ENCODE peak calls at places on chromosomes 12 and 14, in four cellular contexts. R is effector memory CD4-positive, alpha-beta T cell; N is right lobe of liver; U is mammary epithelial cell. G is an unnamed sample.

GRCh38 chr14:20556500-20557211 is 4.2 kb downstream of the RNASE9 start:
- DNase-seq in R (no peak), N (no peak), U (no peak), G (no peak)

GRCh38 chr12:39915249-39915648 is 190.6 kb downstream of the SLC2A13 start:
- DNase-seq in R (no peak), N (no peak), U (no peak), G (no peak)

GRCh38 chr14:23694085-23694975 is 58.2 kb downstream of the DHRS2 start:
- DNase-seq in R (no peak), N (no peak), U (peak; percentile 22), G (no peak)

GRCh38 chr12:108547633-108548172 is 13.3 kb downstream of the SART3 start:
- DNase-seq in R (no peak), N (no peak), U (no peak), G (no peak)

GRCh38 chr12:75481774-75482173 is 1.2 kb downstream of the GLIPR1 start:
- DNase-seq in R (no peak), N (no peak), U (peak; percentile 55), G (no peak)

GRCh38 chr14:80901260-80901659 is 40.3 kb downstream of the CEP128 start:
- DNase-seq in R (no peak), N (no peak), U (no peak), G (no peak)

GRCh38 chr14:54696998-54697397 is 130.1 kb downstream of the SAMD4A start:
- DNase-seq in R (no peak), N (no peak), U (peak; percentile 88), G (no peak)

GRCh38 chr14:36655963-36656768 is 5.5 kb upstream of the PAX9 start:
- DNase-seq in R (no peak), N (no peak), U (no peak), G (no peak)

GRCh38 chr14:23539209-23539866 is 12.2 kb downstream of the ZFHX2 start:
- DNase-seq in R (no peak), N (no peak), U (peak; percentile 9), G (no peak)

GRCh38 chr14:69685716-69686115 is 74.3 kb downstream of the SUSD6 start:
- DNase-seq in R (no peak), N (peak; percentile 83), U (peak; percentile 77), G (peak; percentile 86)

GRCh38 chr12:104457746-104458644 is 1.2 kb downstream of the CHST11 start:
- DNase-seq in R (peak; percentile 31), N (peak; percentile 61), U (peak; percentile 17), G (peak; percentile 80)

GRCh38 chr12:108629156-108629555 is 4.5 kb downstream of the SELPLG start:
- DNase-seq in R (no peak), N (no peak), U (no peak), G (no peak)

GRCh38 chr14:72962829-72963312 is 36.6 kb downstream of the DCAF4 start:
- DNase-seq in R (no peak), N (no peak), U (peak; percentile 89), G (no peak)

GRCh38 chr14:91372680-91373495 is 44.7 kb downstream of the CCDC88C start:
- DNase-seq in R (no peak), N (no peak), U (no peak), G (no peak)

GRCh38 chr14:42241101-42241500 is 634.4 kb downstream of the LRFN5 start:
- DNase-seq in R (no peak), N (no peak), U (no peak), G (no peak)

GRCh38 chr12:38695057-38695456 is 210.3 kb downstream of the CPNE8 start:
- DNase-seq in R (no peak), N (no peak), U (no peak), G (no peak)

GRCh38 chr14:34003691-34004090 is 52.8 kb upstream of the EGLN3 start:
- DNase-seq in R (no peak), N (no peak), U (peak; percentile 25), G (no peak)

GRCh38 chr14:65164068-65164824 is 61.9 kb upstream of the MAX start:
- DNase-seq in R (no peak), N (no peak), U (no peak), G (no peak)

GRCh38 chr12:1044697-1045096 is 53.7 kb downstream of the ERC1 start:
- DNase-seq in R (no peak), N (no peak), U (peak; percentile 32), G (no peak)

GRCh38 chr12:80269953-80270552 is 170.7 kb downstream of the OTOGL start:
- DNase-seq in R (no peak), N (no peak), U (peak; percentile 16), G (no peak)

GRCh38 chr12:27498761-27499160 is 25.2 kb upstream of the PPFIBP1 start:
- DNase-seq in R (no peak), N (no peak), U (no peak), G (no peak)

GRCh38 chr12:110741371-110741770 is 1.3 kb downstream of the PPP1CC start:
- DNase-seq in R (no peak), N (no peak), U (peak; percentile 9), G (no peak)

GRCh38 chr12:110739894-110740293 is 2.8 kb downstream of the PPP1CC start:
- DNase-seq in R (no peak), N (no peak), U (no peak), G (no peak)

GRCh38 chr12:110737532-110737931 is 5.2 kb downstream of the PPP1CC start:
- DNase-seq in R (no peak), N (no peak), U (no peak), G (no peak)

GRCh38 chr12:110741795-110742717 is 635 bp downstream of the PPP1CC start:
- DNase-seq in R (no peak), N (peak; percentile 69), U (peak; percentile 32), G (peak; percentile 67)

DNA sequence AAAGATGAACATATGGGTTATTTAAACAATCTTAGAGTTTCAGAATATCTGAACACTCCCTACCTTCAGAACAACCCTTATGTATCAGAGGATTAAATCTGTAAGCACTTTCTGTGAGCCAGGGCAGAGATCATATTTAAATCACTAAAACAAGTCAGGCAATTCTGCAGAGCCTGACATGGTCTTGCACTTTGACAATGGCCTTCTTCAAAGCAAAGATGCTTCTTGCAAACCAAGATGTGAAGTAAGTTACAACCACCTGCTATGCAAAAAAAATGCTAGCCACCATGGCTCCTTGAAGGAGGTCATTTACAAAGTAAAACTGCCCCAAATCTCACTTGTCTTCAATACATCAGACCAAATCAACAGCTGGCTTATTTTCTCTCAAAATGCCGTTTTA is 3.2 kb downstream of the PPP1CC start:
- DNase-seq in R (no peak), N (no peak), U (no peak), G (no peak)
- H3K4me1 ChIP-seq in R (peaks cover 25% of the 10 kb centered on the region), N (peaks cover 29% of the 10 kb centered on the region), U (peaks cover 31% of the 10 kb centered on the region), G (no peaks in the 10 kb centered on the region)

GRCh38 chr14:50822501-50823042 is 8.4 kb downstream of the NIN start:
- DNase-seq in R (no peak), N (no peak), U (no peak), G (no peak)
- H3K4me1 ChIP-seq in R (peaks cover 26% of the 10 kb centered on the region), N (peaks cover 10% of the 10 kb centered on the region), U (peaks cover 12% of the 10 kb centered on the region), G (peaks cover 3% of the 10 kb centered on the region)

GRCh38 chr12:51392556-51393237 is 1.5 kb upstream of the GALNT6 start:
- DNase-seq in R (no peak), N (no peak), U (no peak), G (no peak)
- H3K4me1 ChIP-seq in R (peaks cover 58% of the 10 kb centered on the region), N (peaks cover 3% of the 10 kb centered on the region), U (peaks cover 15% of the 10 kb centered on the region), G (no peaks in the 10 kb centered on the region)

DNA sequence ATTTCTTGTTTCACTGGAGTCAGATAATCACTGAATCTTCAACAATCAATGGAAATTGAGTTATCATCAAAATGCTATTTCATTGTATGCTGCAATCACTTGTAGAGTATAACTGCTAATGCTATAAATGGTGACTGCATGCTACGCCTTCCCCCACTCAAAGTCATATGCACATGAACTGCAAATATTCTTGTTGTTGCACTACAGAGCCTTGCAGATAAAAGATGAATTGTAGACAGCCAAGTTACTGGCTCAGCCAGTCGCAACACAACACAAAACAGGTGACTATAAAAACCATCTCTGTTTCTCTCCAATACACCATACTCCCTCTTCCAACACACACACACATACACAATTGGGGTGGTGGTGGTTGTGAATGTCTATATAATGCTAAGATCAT is 171.0 kb upstream of the HMGA2 start:
- DNase-seq in R (no peak), N (no peak), U (no peak), G (no peak)
- H3K4me1 ChIP-seq in R (no peaks in the 10 kb centered on the region), N (no peaks in the 10 kb centered on the region), U (peaks cover 51% of the 10 kb centered on the region), G (no peaks in the 10 kb centered on the region)

GRCh38 chr14:100988956-100989355 is 85.4 kb upstream of the RTL1 start:
- DNase-seq in R (no peak), N (no peak), U (peak; percentile 35), G (no peak)
- H3K4me1 ChIP-seq in R (no peaks in the 10 kb centered on the region), N (no peaks in the 10 kb centered on the region), U (peaks cover 42% of the 10 kb centered on the region), G (no peaks in the 10 kb centered on the region)

G was measured in aorta.